ENCODE peak calls at places on chromosomes 13 and 19, in nine cellular contexts. One of them, this sample, is unnamed.

GRCh38 chr13:63041640-63042414 is 1626.2 kb upstream of the PCDH20 start:
- DNase-seq in lower leg skin: no peak
- DNase-seq in left ventricle myocardium inferior: no peak
- DNase-seq in body of pancreas: no peak
- DNase-seq in breast epithelium: no peak
- DNase-seq in AG04450: peak
- DNase-seq in uterus: no peak
- DNase-seq in HAP-1: no peak
- DNase-seq in mammary epithelial cell: no peak
- DNase-seq in this sample: no peak

GRCh38 chr13:23378009-23378632 is 55.4 kb downstream of the SACS start:
- DNase-seq in lower leg skin: peak
- DNase-seq in left ventricle myocardium inferior: no peak
- DNase-seq in body of pancreas: no peak
- DNase-seq in breast epithelium: no peak
- DNase-seq in AG04450: peak
- DNase-seq in uterus: peak
- DNase-seq in HAP-1: peak
- DNase-seq in mammary epithelial cell: peak
- DNase-seq in this sample: peak

GRCh38 chr13:23147827-23148226 is 33.0 kb upstream of the SGCG start:
- DNase-seq in lower leg skin: no peak
- DNase-seq in left ventricle myocardium inferior: no peak
- DNase-seq in body of pancreas: no peak
- DNase-seq in breast epithelium: no peak
- DNase-seq in AG04450: no peak
- DNase-seq in uterus: no peak
- DNase-seq in HAP-1: no peak
- DNase-seq in mammary epithelial cell: no peak
- DNase-seq in this sample: no peak

GRCh38 chr19:45954132-45954531 is 19.5 kb downstream of the NOVA2 start:
- DNase-seq in lower leg skin: no peak
- DNase-seq in left ventricle myocardium inferior: no peak
- DNase-seq in body of pancreas: no peak
- DNase-seq in breast epithelium: no peak
- DNase-seq in AG04450: no peak
- DNase-seq in uterus: no peak
- DNase-seq in HAP-1: no peak
- DNase-seq in mammary epithelial cell: no peak
- DNase-seq in this sample: no peak

GRCh38 chr13:30872195-30872594 is 33.9 kb upstream of the MEDAG start:
- DNase-seq in lower leg skin: no peak
- DNase-seq in left ventricle myocardium inferior: no peak
- DNase-seq in body of pancreas: no peak
- DNase-seq in breast epithelium: no peak
- DNase-seq in AG04450: no peak
- DNase-seq in uterus: no peak
- DNase-seq in HAP-1: no peak
- DNase-seq in mammary epithelial cell: no peak
- DNase-seq in this sample: no peak

GRCh38 chr19:41785653-41786052 is 10.7 kb upstream of the CEACAM3 start:
- DNase-seq in lower leg skin: peak
- DNase-seq in left ventricle myocardium inferior: no peak
- DNase-seq in body of pancreas: peak
- DNase-seq in breast epithelium: peak
- DNase-seq in AG04450: peak
- DNase-seq in uterus: no peak
- DNase-seq in HAP-1: peak
- DNase-seq in mammary epithelial cell: peak
- DNase-seq in this sample: peak

GRCh38 chr19:33631628-33631995 is 9.9 kb downstream of the CHST8 start:
- DNase-seq in lower leg skin: no peak
- DNase-seq in left ventricle myocardium inferior: no peak
- DNase-seq in body of pancreas: no peak
- DNase-seq in breast epithelium: no peak
- DNase-seq in AG04450: no peak
- DNase-seq in uterus: no peak
- DNase-seq in HAP-1: no peak
- DNase-seq in mammary epithelial cell: no peak
- DNase-seq in this sample: no peak

GRCh38 chr13:33918199-33918932 is 100.4 kb downstream of the RFC3 start:
- DNase-seq in lower leg skin: no peak
- DNase-seq in left ventricle myocardium inferior: no peak
- DNase-seq in body of pancreas: no peak
- DNase-seq in breast epithelium: no peak
- DNase-seq in AG04450: no peak
- DNase-seq in uterus: no peak
- DNase-seq in HAP-1: no peak
- DNase-seq in mammary epithelial cell: peak
- DNase-seq in this sample: no peak

GRCh38 chr13:30037306-30037705 is 186.9 kb upstream of the UBL3 start:
- DNase-seq in lower leg skin: no peak
- DNase-seq in left ventricle myocardium inferior: no peak
- DNase-seq in body of pancreas: no peak
- DNase-seq in breast epithelium: no peak
- DNase-seq in AG04450: no peak
- DNase-seq in uterus: no peak
- DNase-seq in HAP-1: no peak
- DNase-seq in mammary epithelial cell: no peak
- DNase-seq in this sample: no peak

GRCh38 chr13:73417012-73417615 is 358.3 kb downstream of the KLF5 start:
- DNase-seq in lower leg skin: no peak
- DNase-seq in left ventricle myocardium inferior: no peak
- DNase-seq in body of pancreas: peak
- DNase-seq in breast epithelium: no peak
- DNase-seq in AG04450: no peak
- DNase-seq in uterus: no peak
- DNase-seq in HAP-1: peak
- DNase-seq in mammary epithelial cell: no peak
- DNase-seq in this sample: peak

GRCh38 chr19:21463449-21464105 is 41.8 kb upstream of the ZNF429 start:
- DNase-seq in lower leg skin: no peak
- DNase-seq in left ventricle myocardium inferior: peak
- DNase-seq in body of pancreas: peak
- DNase-seq in breast epithelium: no peak
- DNase-seq in AG04450: no peak
- DNase-seq in uterus: no peak
- DNase-seq in HAP-1: no peak
- DNase-seq in mammary epithelial cell: peak
- DNase-seq in this sample: no peak

GRCh38 chr19:8526345-8527062 is 12.5 kb upstream of the ZNF414 start:
- DNase-seq in lower leg skin: peak
- DNase-seq in left ventricle myocardium inferior: peak
- DNase-seq in body of pancreas: peak
- DNase-seq in breast epithelium: peak
- DNase-seq in AG04450: peak
- DNase-seq in uterus: peak
- DNase-seq in HAP-1: no peak
- DNase-seq in mammary epithelial cell: peak
- DNase-seq in this sample: no peak

GRCh38 chr19:13864513-13865242 is 12.3 kb upstream of the NANOS3 start:
- DNase-seq in lower leg skin: no peak
- DNase-seq in left ventricle myocardium inferior: no peak
- DNase-seq in body of pancreas: peak
- DNase-seq in breast epithelium: no peak
- DNase-seq in AG04450: no peak
- DNase-seq in uterus: no peak
- DNase-seq in HAP-1: no peak
- DNase-seq in mammary epithelial cell: no peak
- DNase-seq in this sample: no peak

GRCh38 chr13:54433511-54434206 is 1405.0 kb downstream of the OLFM4 start:
- DNase-seq in lower leg skin: no peak
- DNase-seq in left ventricle myocardium inferior: no peak
- DNase-seq in body of pancreas: peak
- DNase-seq in breast epithelium: no peak
- DNase-seq in AG04450: no peak
- DNase-seq in uterus: no peak
- DNase-seq in HAP-1: no peak
- DNase-seq in mammary epithelial cell: no peak
- DNase-seq in this sample: no peak

GRCh38 chr13:79405501-79405830 is 589 bp downstream of the RBM26 start:
- DNase-seq in lower leg skin: peak
- DNase-seq in left ventricle myocardium inferior: no peak
- DNase-seq in body of pancreas: no peak
- DNase-seq in breast epithelium: no peak
- DNase-seq in AG04450: no peak
- DNase-seq in uterus: no peak
- DNase-seq in HAP-1: no peak
- DNase-seq in mammary epithelial cell: peak
- DNase-seq in this sample: no peak

GRCh38 chr13:49495783-49496762 is at the start of gene PHF11:
- DNase-seq in lower leg skin: peak
- DNase-seq in left ventricle myocardium inferior: peak
- DNase-seq in body of pancreas: peak
- DNase-seq in breast epithelium: peak
- DNase-seq in AG04450: no peak
- DNase-seq in uterus: peak
- DNase-seq in HAP-1: peak
- DNase-seq in mammary epithelial cell: peak
- DNase-seq in this sample: peak

GRCh38 chr19:46995492-46995891 is 24.1 kb upstream of the NPAS1 start:
- DNase-seq in lower leg skin: no peak
- DNase-seq in left ventricle myocardium inferior: no peak
- DNase-seq in body of pancreas: no peak
- DNase-seq in breast epithelium: no peak
- DNase-seq in AG04450: no peak
- DNase-seq in uterus: no peak
- DNase-seq in HAP-1: no peak
- DNase-seq in mammary epithelial cell: no peak
- DNase-seq in this sample: no peak

GRCh38 chr13:97316390-97316789 is 94.3 kb downstream of the MBNL2 start:
- DNase-seq in lower leg skin: no peak
- DNase-seq in left ventricle myocardium inferior: peak
- DNase-seq in body of pancreas: no peak
- DNase-seq in breast epithelium: no peak
- DNase-seq in AG04450: no peak
- DNase-seq in uterus: no peak
- DNase-seq in HAP-1: no peak
- DNase-seq in mammary epithelial cell: no peak
- DNase-seq in this sample: no peak

GRCh38 chr19:38739440-38740251 is 4.6 kb downstream of the CAPN12 start:
- DNase-seq in lower leg skin: no peak
- DNase-seq in left ventricle myocardium inferior: no peak
- DNase-seq in body of pancreas: no peak
- DNase-seq in breast epithelium: no peak
- DNase-seq in AG04450: no peak
- DNase-seq in uterus: no peak
- DNase-seq in HAP-1: no peak
- DNase-seq in mammary epithelial cell: peak
- DNase-seq in this sample: no peak

GRCh38 chr13:66171821-66172220 is 1058.3 kb downstream of the PCDH9 start:
- DNase-seq in lower leg skin: no peak
- DNase-seq in left ventricle myocardium inferior: no peak
- DNase-seq in body of pancreas: no peak
- DNase-seq in breast epithelium: no peak
- DNase-seq in AG04450: no peak
- DNase-seq in uterus: no peak
- DNase-seq in HAP-1: no peak
- DNase-seq in mammary epithelial cell: no peak
- DNase-seq in this sample: no peak
- H3K4me3 ChIP-seq in lower leg skin: no peak
- H3K4me3 ChIP-seq in left ventricle myocardium inferior: no peak
- H3K4me3 ChIP-seq in body of pancreas: no peak
- H3K4me3 ChIP-seq in breast epithelium: no peak
- H3K4me3 ChIP-seq in AG04450: no peak
- H3K4me3 ChIP-seq in uterus: no peak
- H3K4me3 ChIP-seq in HAP-1: no peak
- H3K4me3 ChIP-seq in mammary epithelial cell: no peak
- H3K4me3 ChIP-seq in this sample: no peak

GRCh38 chr19:44752123-44752815 is 3.8 kb downstream of the BCL3 start:
- DNase-seq in lower leg skin: no peak
- DNase-seq in left ventricle myocardium inferior: no peak
- DNase-seq in body of pancreas: no peak
- DNase-seq in breast epithelium: no peak
- DNase-seq in AG04450: no peak
- DNase-seq in uterus: no peak
- DNase-seq in HAP-1: no peak
- DNase-seq in mammary epithelial cell: no peak
- DNase-seq in this sample: no peak
- H3K4me3 ChIP-seq in lower leg skin: no peak
- H3K4me3 ChIP-seq in left ventricle myocardium inferior: peak
- H3K4me3 ChIP-seq in body of pancreas: no peak
- H3K4me3 ChIP-seq in breast epithelium: no peak
- H3K4me3 ChIP-seq in AG04450: peak
- H3K4me3 ChIP-seq in uterus: no peak
- H3K4me3 ChIP-seq in HAP-1: no peak
- H3K4me3 ChIP-seq in mammary epithelial cell: no peak
- H3K4me3 ChIP-seq in this sample: no peak

GRCh38 chr19:867855-868457 is 8.5 kb downstream of the CFD start:
- DNase-seq in lower leg skin: no peak
- DNase-seq in left ventricle myocardium inferior: no peak
- DNase-seq in body of pancreas: no peak
- DNase-seq in breast epithelium: no peak
- DNase-seq in AG04450: no peak
- DNase-seq in uterus: no peak
- DNase-seq in HAP-1: no peak
- DNase-seq in mammary epithelial cell: no peak
- DNase-seq in this sample: no peak

GRCh38 chr19:867301-867793 is 7.9 kb downstream of the CFD start:
- DNase-seq in lower leg skin: no peak
- DNase-seq in left ventricle myocardium inferior: no peak
- DNase-seq in body of pancreas: no peak
- DNase-seq in breast epithelium: no peak
- DNase-seq in AG04450: no peak
- DNase-seq in uterus: no peak
- DNase-seq in HAP-1: no peak
- DNase-seq in mammary epithelial cell: no peak
- DNase-seq in this sample: no peak

GRCh38 chr19:870314-870713 is 10.8 kb downstream of the CFD start:
- DNase-seq in lower leg skin: no peak
- DNase-seq in left ventricle myocardium inferior: no peak
- DNase-seq in body of pancreas: no peak
- DNase-seq in breast epithelium: no peak
- DNase-seq in AG04450: no peak
- DNase-seq in uterus: no peak
- DNase-seq in HAP-1: no peak
- DNase-seq in mammary epithelial cell: no peak
- DNase-seq in this sample: no peak

GRCh38 chr19:869245-870177 is 10.0 kb downstream of the CFD start:
- DNase-seq in lower leg skin: peak
- DNase-seq in left ventricle myocardium inferior: peak
- DNase-seq in body of pancreas: peak
- DNase-seq in breast epithelium: no peak
- DNase-seq in AG04450: peak
- DNase-seq in uterus: peak
- DNase-seq in HAP-1: no peak
- DNase-seq in mammary epithelial cell: peak
- DNase-seq in this sample: no peak

GRCh38 chr19:868458-869244 is 9.2 kb downstream of the CFD start:
- DNase-seq in lower leg skin: no peak
- DNase-seq in left ventricle myocardium inferior: no peak
- DNase-seq in body of pancreas: no peak
- DNase-seq in breast epithelium: no peak
- DNase-seq in AG04450: no peak
- DNase-seq in uterus: no peak
- DNase-seq in HAP-1: no peak
- DNase-seq in mammary epithelial cell: no peak
- DNase-seq in this sample: no peak
- H3K4me3 ChIP-seq in lower leg skin: no peak
- H3K4me3 ChIP-seq in left ventricle myocardium inferior: no peak
- H3K4me3 ChIP-seq in body of pancreas: no peak
- H3K4me3 ChIP-seq in breast epithelium: no peak
- H3K4me3 ChIP-seq in AG04450: no peak
- H3K4me3 ChIP-seq in uterus: no peak
- H3K4me3 ChIP-seq in HAP-1: no peak
- H3K4me3 ChIP-seq in mammary epithelial cell: no peak
- H3K4me3 ChIP-seq in this sample: no peak

GRCh38 chr19:3403489-3404323 is 37.3 kb downstream of the NFIC start:
- DNase-seq in lower leg skin: peak
- DNase-seq in left ventricle myocardium inferior: peak
- DNase-seq in body of pancreas: peak
- DNase-seq in breast epithelium: peak
- DNase-seq in AG04450: peak
- DNase-seq in uterus: peak
- DNase-seq in HAP-1: no peak
- DNase-seq in mammary epithelial cell: peak
- DNase-seq in this sample: no peak
- H3K4me3 ChIP-seq in lower leg skin: no peak
- H3K4me3 ChIP-seq in left ventricle myocardium inferior: peak
- H3K4me3 ChIP-seq in body of pancreas: no peak
- H3K4me3 ChIP-seq in breast epithelium: peak
- H3K4me3 ChIP-seq in AG04450: peak
- H3K4me3 ChIP-seq in uterus: peak
- H3K4me3 ChIP-seq in HAP-1: no peak
- H3K4me3 ChIP-seq in mammary epithelial cell: peak
- H3K4me3 ChIP-seq in this sample: no peak

This sample was measured in HL-60.